ENCODE peak calls at places on chromosomes 1 and 21, in seven cellular contexts. One of them, this sample, is unnamed.

GRCh38 chr1:215287362-215287761 is 204.8 kb downstream of the KCNK2 start:
- DNase-seq in ovary: no peak
- DNase-seq in K562: no peak
- DNase-seq in GM06990: no peak
- DNase-seq in choroid plexus epithelial cell: no peak
- DNase-seq in left ventricle myocardium inferior: no peak
- DNase-seq in IMR-90: peak
- DNase-seq in this sample: no peak

GRCh38 chr1:32759997-32760623 is 57.0 kb downstream of the YARS1 start:
- DNase-seq in ovary: peak
- DNase-seq in K562: peak
- DNase-seq in GM06990: no peak
- DNase-seq in choroid plexus epithelial cell: peak
- DNase-seq in left ventricle myocardium inferior: no peak
- DNase-seq in IMR-90: peak
- DNase-seq in this sample: peak

GRCh38 chr21:44657635-44658183 is at the start of gene KRTAP12-3:
- DNase-seq in ovary: no peak
- DNase-seq in K562: no peak
- DNase-seq in GM06990: no peak
- DNase-seq in choroid plexus epithelial cell: no peak
- DNase-seq in left ventricle myocardium inferior: no peak
- DNase-seq in IMR-90: peak
- DNase-seq in this sample: no peak

GRCh38 chr1:2611621-2612437 is 21.0 kb downstream of the MMEL1 start:
- DNase-seq in ovary: no peak
- DNase-seq in K562: no peak
- DNase-seq in GM06990: no peak
- DNase-seq in choroid plexus epithelial cell: no peak
- DNase-seq in left ventricle myocardium inferior: no peak
- DNase-seq in IMR-90: no peak
- DNase-seq in this sample: no peak

GRCh38 chr1:58874757-58875755 is 91.2 kb upstream of the JUN start:
- DNase-seq in ovary: no peak
- DNase-seq in K562: no peak
- DNase-seq in GM06990: no peak
- DNase-seq in choroid plexus epithelial cell: peak
- DNase-seq in left ventricle myocardium inferior: peak
- DNase-seq in IMR-90: peak
- DNase-seq in this sample: peak

GRCh38 chr1:183165456-183165855 is 20.6 kb upstream of the LAMC2 start:
- DNase-seq in ovary: no peak
- DNase-seq in K562: no peak
- DNase-seq in GM06990: no peak
- DNase-seq in choroid plexus epithelial cell: no peak
- DNase-seq in left ventricle myocardium inferior: no peak
- DNase-seq in IMR-90: no peak
- DNase-seq in this sample: no peak

GRCh38 chr1:42700006-42700405 is 17.8 kb downstream of the YBX1 start:
- DNase-seq in ovary: no peak
- DNase-seq in K562: no peak
- DNase-seq in GM06990: no peak
- DNase-seq in choroid plexus epithelial cell: no peak
- DNase-seq in left ventricle myocardium inferior: no peak
- DNase-seq in IMR-90: peak
- DNase-seq in this sample: no peak

GRCh38 chr21:42939581-42940413 is 14.4 kb upstream of the ERVH48-1 start:
- DNase-seq in ovary: peak
- DNase-seq in K562: no peak
- DNase-seq in GM06990: no peak
- DNase-seq in choroid plexus epithelial cell: peak
- DNase-seq in left ventricle myocardium inferior: peak
- DNase-seq in IMR-90: peak
- DNase-seq in this sample: peak

GRCh38 chr1:168734946-168735345 is 5.9 kb upstream of the DPT start:
- DNase-seq in ovary: no peak
- DNase-seq in K562: no peak
- DNase-seq in GM06990: no peak
- DNase-seq in choroid plexus epithelial cell: no peak
- DNase-seq in left ventricle myocardium inferior: no peak
- DNase-seq in IMR-90: no peak
- DNase-seq in this sample: no peak

GRCh38 chr1:231931846-231932454 is 305.4 kb downstream of the DISC1 start:
- DNase-seq in ovary: no peak
- DNase-seq in K562: peak
- DNase-seq in GM06990: no peak
- DNase-seq in choroid plexus epithelial cell: no peak
- DNase-seq in left ventricle myocardium inferior: no peak
- DNase-seq in IMR-90: no peak
- DNase-seq in this sample: no peak

GRCh38 chr1:13699510-13699909 is 478 bp upstream of the PRDM2 start:
- DNase-seq in ovary: peak
- DNase-seq in K562: no peak
- DNase-seq in GM06990: peak
- DNase-seq in choroid plexus epithelial cell: peak
- DNase-seq in left ventricle myocardium inferior: no peak
- DNase-seq in IMR-90: no peak
- DNase-seq in this sample: peak

GRCh38 chr1:8706995-8707396 is 110.4 kb downstream of the RERE start:
- DNase-seq in ovary: no peak
- DNase-seq in K562: peak
- DNase-seq in GM06990: no peak
- DNase-seq in choroid plexus epithelial cell: peak
- DNase-seq in left ventricle myocardium inferior: no peak
- DNase-seq in IMR-90: peak
- DNase-seq in this sample: peak

GRCh38 chr1:164579346-164579745 is 20.4 kb downstream of the PBX1 start:
- DNase-seq in ovary: no peak
- DNase-seq in K562: no peak
- DNase-seq in GM06990: no peak
- DNase-seq in choroid plexus epithelial cell: no peak
- DNase-seq in left ventricle myocardium inferior: no peak
- DNase-seq in IMR-90: no peak
- DNase-seq in this sample: no peak

GRCh38 chr1:164578474-164579200 is 19.7 kb downstream of the PBX1 start:
- DNase-seq in ovary: no peak
- DNase-seq in K562: no peak
- DNase-seq in GM06990: no peak
- DNase-seq in choroid plexus epithelial cell: no peak
- DNase-seq in left ventricle myocardium inferior: no peak
- DNase-seq in IMR-90: no peak
- DNase-seq in this sample: no peak

GRCh38 chr1:164577291-164577690 is 18.3 kb downstream of the PBX1 start:
- DNase-seq in ovary: no peak
- DNase-seq in K562: no peak
- DNase-seq in GM06990: no peak
- DNase-seq in choroid plexus epithelial cell: no peak
- DNase-seq in left ventricle myocardium inferior: no peak
- DNase-seq in IMR-90: peak
- DNase-seq in this sample: no peak

GRCh38 chr1:164575356-164575755 is 16.4 kb downstream of the PBX1 start:
- DNase-seq in ovary: no peak
- DNase-seq in K562: no peak
- DNase-seq in GM06990: no peak
- DNase-seq in choroid plexus epithelial cell: no peak
- DNase-seq in left ventricle myocardium inferior: no peak
- DNase-seq in IMR-90: no peak
- DNase-seq in this sample: no peak

DNA sequence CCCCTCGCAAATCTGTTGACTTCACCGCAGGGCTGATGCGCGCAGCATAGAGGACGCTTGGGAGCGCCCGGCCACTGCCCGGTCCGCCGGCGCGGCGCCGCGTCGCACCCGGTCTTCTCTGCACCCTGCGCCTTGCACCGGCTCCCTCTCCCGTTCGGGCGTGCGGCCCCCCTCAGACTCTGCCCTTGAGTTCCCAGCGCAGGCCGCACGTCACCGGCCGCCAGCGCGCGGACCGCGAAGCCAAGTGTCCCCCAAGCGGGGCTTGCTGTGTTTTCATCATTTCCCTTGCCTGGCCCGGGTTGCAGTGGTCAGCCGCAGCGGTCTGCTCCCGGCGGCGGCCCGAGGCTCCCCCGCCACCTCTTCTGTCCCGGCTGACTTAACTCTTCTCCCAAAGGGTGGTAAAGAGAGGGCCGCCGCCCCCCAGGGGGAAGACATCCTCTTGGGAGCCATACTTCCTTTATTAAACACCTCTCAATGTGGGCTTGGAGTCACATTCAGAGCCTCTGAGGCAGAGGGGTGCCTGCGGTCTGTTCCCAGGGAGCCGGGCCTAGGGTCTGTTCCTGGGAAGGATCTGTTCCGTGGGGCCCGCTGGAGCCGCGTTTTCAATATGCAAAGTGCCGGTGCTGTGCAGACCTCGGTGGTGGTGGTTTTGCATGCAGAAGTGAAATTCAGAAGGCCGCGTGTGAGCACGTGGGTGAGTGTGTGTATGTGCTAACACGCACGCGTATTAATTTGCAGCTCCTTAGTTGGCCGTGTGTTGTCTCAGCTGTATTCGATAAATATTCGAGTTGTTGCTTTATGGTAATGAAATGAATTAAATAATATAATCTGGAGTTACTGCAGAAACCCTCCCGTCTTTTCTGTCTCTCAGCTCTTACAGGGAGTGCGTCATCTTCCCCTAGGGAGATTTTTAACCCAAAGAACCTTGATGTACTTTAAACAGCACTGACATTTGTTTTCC is 17.6 kb downstream of the PBX1 start:
- DNase-seq in ovary: peak
- DNase-seq in K562: no peak
- DNase-seq in GM06990: no peak
- DNase-seq in choroid plexus epithelial cell: peak
- DNase-seq in left ventricle myocardium inferior: peak
- DNase-seq in IMR-90: peak
- DNase-seq in this sample: peak
- H3K4me3 ChIP-seq in ovary: peak
- H3K4me3 ChIP-seq in K562: no peak
- H3K4me3 ChIP-seq in GM06990: no peak
- H3K4me3 ChIP-seq in choroid plexus epithelial cell: peak
- H3K4me3 ChIP-seq in left ventricle myocardium inferior: peak
- H3K4me3 ChIP-seq in IMR-90: peak
- H3K4me3 ChIP-seq in this sample: peak

GRCh38 chr1:71587961-71588360 is 507.1 kb upstream of the ZRANB2 start:
- DNase-seq in ovary: no peak
- DNase-seq in K562: no peak
- DNase-seq in GM06990: no peak
- DNase-seq in choroid plexus epithelial cell: no peak
- DNase-seq in left ventricle myocardium inferior: no peak
- DNase-seq in IMR-90: peak
- DNase-seq in this sample: peak
- TF ChIP-seq CTCF in ovary: no peak
- TF ChIP-seq CTCF in K562: no peak
- TF ChIP-seq CTCF in GM06990: peak
- TF ChIP-seq CTCF in choroid plexus epithelial cell: no peak
- TF ChIP-seq CTCF in left ventricle myocardium inferior: peak
- TF ChIP-seq CTCF in IMR-90: peak
- TF ChIP-seq CTCF in this sample: no peak

GRCh38 chr1:7190261-7190660 is 405.0 kb downstream of the CAMTA1 start:
- DNase-seq in ovary: no peak
- DNase-seq in K562: no peak
- DNase-seq in GM06990: no peak
- DNase-seq in choroid plexus epithelial cell: no peak
- DNase-seq in left ventricle myocardium inferior: no peak
- DNase-seq in IMR-90: no peak
- DNase-seq in this sample: no peak

GRCh38 chr1:7185721-7186120 is 400.5 kb downstream of the CAMTA1 start:
- DNase-seq in ovary: peak
- DNase-seq in K562: no peak
- DNase-seq in GM06990: no peak
- DNase-seq in choroid plexus epithelial cell: no peak
- DNase-seq in left ventricle myocardium inferior: no peak
- DNase-seq in IMR-90: no peak
- DNase-seq in this sample: no peak

GRCh38 chr1:7187121-7187510 is 401.9 kb downstream of the CAMTA1 start:
- DNase-seq in ovary: no peak
- DNase-seq in K562: no peak
- DNase-seq in GM06990: no peak
- DNase-seq in choroid plexus epithelial cell: no peak
- DNase-seq in left ventricle myocardium inferior: no peak
- DNase-seq in IMR-90: no peak
- DNase-seq in this sample: no peak

GRCh38 chr1:7192453-7192852 is 407.2 kb downstream of the CAMTA1 start:
- DNase-seq in ovary: no peak
- DNase-seq in K562: no peak
- DNase-seq in GM06990: no peak
- DNase-seq in choroid plexus epithelial cell: no peak
- DNase-seq in left ventricle myocardium inferior: no peak
- DNase-seq in IMR-90: no peak
- DNase-seq in this sample: no peak

GRCh38 chr1:7186382-7187120 is 401.3 kb downstream of the CAMTA1 start:
- DNase-seq in ovary: no peak
- DNase-seq in K562: no peak
- DNase-seq in GM06990: no peak
- DNase-seq in choroid plexus epithelial cell: no peak
- DNase-seq in left ventricle myocardium inferior: no peak
- DNase-seq in IMR-90: no peak
- DNase-seq in this sample: no peak
- H3K4me3 ChIP-seq in ovary: no peak
- H3K4me3 ChIP-seq in K562: no peak
- H3K4me3 ChIP-seq in GM06990: no peak
- H3K4me3 ChIP-seq in choroid plexus epithelial cell: no peak
- H3K4me3 ChIP-seq in left ventricle myocardium inferior: no peak
- H3K4me3 ChIP-seq in IMR-90: no peak
- H3K4me3 ChIP-seq in this sample: no peak

GRCh38 chr1:207404849-207405525 is 49.1 kb upstream of the CR2 start:
- DNase-seq in ovary: no peak
- DNase-seq in K562: peak
- DNase-seq in GM06990: no peak
- DNase-seq in choroid plexus epithelial cell: peak
- DNase-seq in left ventricle myocardium inferior: no peak
- DNase-seq in IMR-90: peak
- DNase-seq in this sample: peak

GRCh38 chr1:207398986-207399385 is 55.1 kb upstream of the CR2 start:
- DNase-seq in ovary: no peak
- DNase-seq in K562: no peak
- DNase-seq in GM06990: no peak
- DNase-seq in choroid plexus epithelial cell: no peak
- DNase-seq in left ventricle myocardium inferior: no peak
- DNase-seq in IMR-90: no peak
- DNase-seq in this sample: no peak

GRCh38 chr1:207402744-207403143 is 51.4 kb upstream of the CR2 start:
- DNase-seq in ovary: no peak
- DNase-seq in K562: no peak
- DNase-seq in GM06990: no peak
- DNase-seq in choroid plexus epithelial cell: no peak
- DNase-seq in left ventricle myocardium inferior: no peak
- DNase-seq in IMR-90: no peak
- DNase-seq in this sample: no peak

GRCh38 chr1:207397525-207397926 is 56.6 kb upstream of the CR2 start:
- DNase-seq in ovary: no peak
- DNase-seq in K562: no peak
- DNase-seq in GM06990: no peak
- DNase-seq in choroid plexus epithelial cell: peak
- DNase-seq in left ventricle myocardium inferior: no peak
- DNase-seq in IMR-90: no peak
- DNase-seq in this sample: no peak

DNA sequence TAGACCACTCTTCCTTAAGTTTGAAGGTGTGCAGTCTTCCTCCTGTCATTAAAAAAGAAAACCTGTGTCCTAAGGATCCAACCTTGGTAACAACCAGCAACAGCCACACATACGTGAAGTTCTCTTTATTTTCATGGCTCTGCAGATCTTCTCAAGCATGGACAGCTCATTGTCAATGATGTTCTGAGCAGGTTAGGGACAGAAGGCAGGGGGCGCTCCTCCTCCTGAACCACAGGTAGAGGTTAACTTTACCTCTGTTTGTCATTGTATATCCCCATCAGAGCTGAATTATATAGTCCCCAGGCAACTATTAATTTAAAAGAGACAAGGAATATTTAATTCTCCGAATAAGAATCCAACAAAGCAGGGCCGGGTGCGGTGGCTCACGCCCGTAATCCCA is 52.5 kb upstream of the CR2 start:
- DNase-seq in ovary: no peak
- DNase-seq in K562: no peak
- DNase-seq in GM06990: no peak
- DNase-seq in choroid plexus epithelial cell: no peak
- DNase-seq in left ventricle myocardium inferior: no peak
- DNase-seq in IMR-90: no peak
- DNase-seq in this sample: no peak
- TF ChIP-seq CTCF in ovary: no peak
- TF ChIP-seq CTCF in K562: peak
- TF ChIP-seq CTCF in GM06990: no peak
- TF ChIP-seq CTCF in choroid plexus epithelial cell: no peak
- TF ChIP-seq CTCF in left ventricle myocardium inferior: no peak
- TF ChIP-seq CTCF in IMR-90: no peak
- TF ChIP-seq CTCF in this sample: no peak